ENCODE peak calls at places on chromosomes 5 and 9, in eight cellular contexts. S is gastrocnemius medialis, N is cardiac muscle cell, H is thoracic aorta, J is endodermal cell, F is uterus, R is upper lobe of right lung, A is psoas muscle. B is an unnamed sample.

GRCh38 chr9:38668791-38669466 is 48.5 kb upstream of the ANKRD18A start:
- DNase-seq in R (no peak), N (no peak), A (no peak), S (no peak), H (no peak), J (no peak), F (no peak), B (no peak)

GRCh38 chr9:133563286-133564213 is 29.0 kb downstream of the ADAMTSL2 start:
- DNase-seq in S (no peak), A (peak), R (peak), H (no peak), N (peak), F (peak), J (no peak), B (no peak)

GRCh38 chr9:16203735-16204573 is 651.1 kb downstream of the CCDC171 start:
- DNase-seq in J (no peak), R (no peak), N (no peak), H (no peak), S (no peak), F (no peak), A (no peak), B (no peak)

GRCh38 chr9:110056062-110056461 is 151.9 kb downstream of the C9orf152 start:
- DNase-seq in A (no peak), J (no peak), R (no peak), H (no peak), N (no peak), F (no peak), S (no peak), B (no peak)

GRCh38 chr9:19416143-19416542 is 7.3 kb downstream of the ACER2 start:
- DNase-seq in S (no peak), H (no peak), J (no peak), F (no peak), R (no peak), N (peak), A (no peak), B (no peak)

GRCh38 chr5:119515192-119515591 is 62.9 kb downstream of the HSD17B4 start:
- DNase-seq in N (peak), R (no peak), H (no peak), S (no peak), J (no peak), A (no peak), F (no peak), B (no peak)

GRCh38 chr5:157983906-157984551 is 125.1 kb upstream of the CLINT1 start:
- DNase-seq in F (no peak), J (no peak), H (no peak), R (no peak), A (no peak), S (no peak), N (no peak), B (peak)

GRCh38 chr9:100294341-100294740 is 58.4 kb downstream of the TEX10 start:
- DNase-seq in N (peak), F (no peak), S (no peak), A (no peak), R (no peak), J (no peak), H (no peak), B (no peak)

GRCh38 chr5:32612134-32612888 is 27.0 kb downstream of the SUB1 start:
- DNase-seq in S (no peak), A (no peak), F (no peak), J (no peak), R (no peak), N (peak), H (no peak), B (no peak)

GRCh38 chr5:40223884-40224402 is 455.8 kb upstream of the PTGER4 start:
- DNase-seq in H (no peak), A (no peak), J (no peak), R (no peak), N (no peak), S (no peak), F (no peak), B (no peak)

GRCh38 chr5:38755171-38755570 is 90.6 kb upstream of the OSMR start:
- DNase-seq in H (no peak), S (no peak), N (peak), A (no peak), J (no peak), R (no peak), F (no peak), B (no peak)

GRCh38 chr9:5531251-5531972 is 21.1 kb downstream of the PDCD1LG2 start:
- DNase-seq in A (no peak), H (no peak), S (no peak), N (no peak), F (no peak), R (no peak), J (no peak), B (no peak)

GRCh38 chr9:110197330-110198187 is 10.4 kb downstream of the C9orf152 start:
- DNase-seq in S (no peak), H (no peak), F (no peak), A (no peak), J (no peak), N (peak), R (no peak), B (no peak)

GRCh38 chr9:24817756-24818155 is 272.1 kb upstream of the IZUMO3 start:
- DNase-seq in S (no peak), A (no peak), R (no peak), H (no peak), F (no peak), N (no peak), J (no peak), B (no peak)

GRCh38 chr5:10145922-10146321 is 103.8 kb downstream of the ATPSCKMT start:
- DNase-seq in H (no peak), R (no peak), J (no peak), S (no peak), A (no peak), F (no peak), N (peak), B (no peak)

GRCh38 chr9:106864533-106865143 is 1.7 kb downstream of the ZNF462 start:
- DNase-seq in J (peak), A (no peak), S (no peak), N (peak), R (no peak), H (no peak), F (peak), B (no peak)

GRCh38 chr5:10902145-10902544 is 141.1 kb upstream of the DAP start:
- DNase-seq in N (no peak), F (no peak), S (no peak), A (no peak), J (no peak), H (no peak), R (no peak), B (no peak)

GRCh38 chr9:97563458-97564135 is 62.1 kb downstream of the TMOD1 start:
- DNase-seq in J (no peak), R (peak), S (no peak), A (no peak), F (no peak), H (no peak), N (no peak), B (no peak)

GRCh38 chr5:90017236-90017635 is 392.3 kb downstream of the CETN3 start:
- DNase-seq in A (no peak), N (no peak), H (no peak), S (no peak), R (no peak), J (no peak), F (no peak), B (no peak)

GRCh38 chr5:32241034-32241783 is 67.1 kb upstream of the GOLPH3 start:
- DNase-seq in N (no peak), A (no peak), H (no peak), R (no peak), J (no peak), S (no peak), F (no peak), B (peak)

GRCh38 chr5:78335976-78336375 is 24.4 kb upstream of the SCAMP1 start:
- DNase-seq in A (no peak), S (no peak), J (no peak), H (no peak), N (no peak), F (no peak), R (no peak), B (no peak)

GRCh38 chr5:110702300-110702699 is 24.2 kb downstream of the TMEM232 start:
- DNase-seq in F (no peak), H (no peak), J (no peak), A (no peak), R (no peak), N (no peak), S (no peak), B (no peak)

GRCh38 chr5:74516217-74516636 is 124.3 kb downstream of the ENC1 start:
- DNase-seq in R (no peak), F (no peak), A (no peak), J (peak), H (no peak), N (no peak), S (no peak), B (no peak)

GRCh38 chr9:109264865-109265532 is 55.9 kb downstream of the EPB41L4B start:
- DNase-seq in J (peak), R (no peak), H (no peak), N (no peak), S (no peak), F (no peak), A (no peak), B (no peak)

GRCh38 chr9:121852646-121853616 is 201.5 kb downstream of the DAB2IP start:
- DNase-seq in J (no peak), N (peak), F (peak), H (peak), A (peak), R (no peak), S (peak), B (peak)

GRCh38 chr5:102792705-102793104 is 37.6 kb downstream of the PAM start:
- DNase-seq in H (no peak), A (no peak), N (peak), F (no peak), S (no peak), R (no peak), J (no peak), B (no peak)
- TF ChIP-seq CTCF in H (no peak), A (peak), N (peak), F (no peak), S (no peak), R (peak), J (peak), B (no peak)

GRCh38 chr5:123178693-123179092 is 89.7 kb downstream of the PRDM6 start:
- DNase-seq in J (no peak), A (no peak), N (no peak), S (no peak), H (no peak), F (no peak), R (no peak), B (no peak)

GRCh38 chr5:123170816-123171345 is 81.8 kb downstream of the PRDM6 start:
- DNase-seq in R (no peak), H (no peak), J (no peak), S (no peak), F (no peak), N (no peak), A (no peak), B (no peak)

GRCh38 chr5:123176938-123177275 is 87.9 kb downstream of the PRDM6 start:
- DNase-seq in J (no peak), R (no peak), F (no peak), H (no peak), A (no peak), S (no peak), N (no peak), B (no peak)

GRCh38 chr5:123176224-123176937 is 87.3 kb downstream of the PRDM6 start:
- DNase-seq in F (no peak), S (no peak), N (peak), H (no peak), A (no peak), R (no peak), J (no peak), B (no peak)

DNA sequence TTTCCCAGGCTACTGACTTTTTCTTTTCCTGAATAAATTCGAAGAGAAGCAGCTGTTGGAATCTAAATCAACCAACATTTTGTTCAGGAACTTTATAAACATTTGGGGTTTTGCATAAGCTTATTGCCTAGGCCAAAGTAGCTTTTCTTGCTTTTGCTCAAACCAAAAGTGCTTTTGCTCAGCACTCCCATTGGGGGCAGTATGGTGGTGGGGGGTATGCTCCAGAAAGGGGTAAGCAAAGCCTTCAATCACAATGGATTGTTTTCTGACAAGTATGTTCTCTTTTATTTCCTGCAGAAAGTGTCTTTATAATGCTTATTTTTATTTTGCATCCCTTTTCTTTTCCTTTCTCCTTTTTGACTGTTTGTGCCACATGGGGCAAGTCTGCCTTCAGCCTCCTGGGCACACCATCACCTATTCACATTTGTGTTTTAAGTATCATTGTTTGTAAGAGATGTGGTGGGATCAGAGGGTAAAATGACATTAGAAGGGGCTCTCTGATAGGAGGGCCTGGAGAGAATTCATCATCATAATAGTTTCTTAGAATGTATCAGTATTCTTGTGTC is 86.0 kb downstream of the PRDM6 start:
- DNase-seq in N (no peak), H (no peak), J (no peak), A (no peak), R (no peak), F (no peak), S (no peak), B (no peak)
- H3K27ac ChIP-seq in N (no peak), H (peak), J (no peak), A (no peak), R (no peak), F (no peak), S (no peak), B (no peak)

DNA sequence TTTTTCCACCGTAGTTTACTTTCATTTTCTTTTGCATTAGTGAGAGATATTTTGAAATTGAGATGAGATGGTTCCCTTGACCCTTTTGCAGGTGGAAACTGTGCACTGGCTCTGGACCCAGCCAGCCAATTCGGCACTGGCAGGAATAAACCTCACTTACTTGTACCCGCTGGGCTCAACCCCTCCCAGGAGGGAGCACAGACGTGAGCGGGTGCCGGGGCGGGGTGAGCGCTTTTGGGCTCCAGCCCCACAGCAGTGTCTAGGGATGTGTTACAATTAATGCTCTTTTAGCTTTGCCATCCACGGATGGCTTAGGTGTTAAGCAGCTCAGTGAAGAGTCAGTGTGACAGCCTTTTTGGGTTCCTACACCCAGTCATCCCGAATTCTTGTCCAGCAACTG is 766.1 kb upstream of the CHD1 start:
- DNase-seq in H (no peak), N (no peak), J (no peak), F (no peak), S (no peak), R (no peak), A (peak), B (no peak)
- H3K4me3 ChIP-seq in H (no peak), N (no peak), J (no peak), F (no peak), S (no peak), R (no peak), A (no peak), B (no peak)

DNA sequence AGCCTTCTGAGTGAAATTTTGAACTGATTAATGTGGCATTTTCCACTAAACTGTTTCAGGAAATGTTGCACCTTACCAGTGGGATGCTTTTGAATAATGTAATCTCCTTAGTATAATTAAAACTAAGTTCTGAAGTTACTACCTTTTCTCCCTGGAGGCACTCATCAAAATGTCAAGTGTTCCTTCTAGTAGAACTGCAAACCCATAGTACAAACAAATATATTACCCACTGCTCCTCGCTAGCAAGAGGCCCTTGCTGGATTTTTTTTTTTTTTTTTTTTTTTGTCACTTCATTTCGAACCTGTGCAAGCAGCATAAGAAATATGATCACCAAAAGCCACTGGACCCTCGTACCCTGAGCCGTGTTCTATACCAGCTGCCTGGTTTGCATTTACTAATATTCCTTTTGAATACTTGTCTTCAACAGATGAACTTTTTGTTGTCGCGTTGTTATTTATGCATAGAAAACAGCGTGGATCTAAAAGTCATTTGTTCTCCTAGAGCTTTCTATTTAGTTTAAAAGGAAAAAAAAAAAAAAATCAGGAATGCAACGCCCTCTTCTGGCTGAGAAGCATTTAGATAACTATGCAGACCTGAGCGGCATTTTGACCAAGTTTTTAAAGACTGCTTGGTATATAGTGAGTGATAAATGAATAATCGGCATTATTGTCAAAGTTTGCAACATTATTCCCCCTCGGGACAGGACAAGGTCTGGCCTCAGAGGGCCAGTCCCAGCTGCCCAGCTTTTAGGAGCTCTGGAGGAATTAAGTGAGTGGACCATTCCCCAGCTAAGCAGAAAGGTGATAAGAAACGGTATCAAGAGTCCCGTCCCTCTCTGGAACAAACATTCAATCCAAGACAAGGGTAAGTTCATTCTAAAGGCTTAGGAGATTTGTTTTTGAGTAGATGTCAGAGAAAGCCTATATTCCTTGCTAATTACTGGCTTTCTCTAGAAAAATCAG is 162.5 kb upstream of the KIF2A start:
- DNase-seq in H (no peak), F (no peak), A (no peak), R (no peak), N (peak), J (peak), S (no peak), B (no peak)
- TF ChIP-seq CTCF in H (peak), F (peak), A (peak), R (peak), N (peak), J (peak), S (no peak), B (peak)

DNA sequence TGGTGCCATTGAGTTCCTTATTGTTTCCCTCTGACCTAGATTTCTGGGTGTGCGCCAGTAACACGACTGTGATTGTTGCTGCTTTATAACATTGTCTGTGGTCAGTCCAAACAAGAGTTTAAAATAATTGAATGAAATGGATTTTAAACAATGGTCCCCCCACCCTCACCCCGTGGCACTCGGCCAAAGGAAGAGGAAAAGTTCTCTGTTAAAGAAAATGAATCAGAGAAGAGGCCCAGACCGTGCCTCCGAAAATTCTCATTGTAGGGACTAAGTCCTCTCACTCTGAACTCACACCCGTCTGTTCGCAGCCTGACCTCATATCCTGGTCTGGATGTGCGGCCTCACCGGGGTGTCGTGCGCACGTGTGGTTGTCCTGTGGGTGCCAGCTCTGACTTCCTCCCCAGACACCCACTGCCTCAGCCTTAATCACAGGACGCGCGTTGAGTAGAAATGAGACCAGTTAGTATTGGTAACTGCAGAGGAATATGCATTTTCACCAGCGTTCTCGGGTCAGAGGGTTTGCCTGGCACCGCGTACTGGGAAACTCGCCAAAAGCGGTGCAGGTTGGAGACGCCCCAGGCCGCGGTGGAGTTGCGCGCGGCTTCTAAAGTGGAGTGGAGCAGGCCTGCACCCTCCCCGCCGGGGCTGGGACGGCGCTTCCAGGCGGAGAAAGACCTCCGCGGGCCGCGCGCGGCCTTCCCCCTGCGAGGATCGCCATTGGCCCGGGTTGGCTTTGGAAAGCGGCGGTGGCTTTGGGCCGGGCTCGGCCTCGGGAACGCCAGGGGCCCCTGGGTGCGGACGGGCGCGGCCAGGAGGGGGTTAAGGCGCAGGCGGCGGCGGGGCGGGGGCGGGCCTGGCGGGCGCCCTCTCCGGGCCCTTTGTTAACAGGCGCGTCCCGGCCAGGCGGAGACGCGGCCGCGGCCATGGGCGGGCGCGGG is at the start of gene ABL1:
- DNase-seq in A (peak), J (peak), N (peak), S (peak), H (peak), F (peak), R (peak), B (peak)
- H3K27ac ChIP-seq in A (peak), J (peak), N (peak), S (peak), H (peak), F (peak), R (peak), B (peak)

GRCh38 chr5:179343021-179343781 is 2.1 kb downstream of the ADAMTS2 start:
- DNase-seq in S (no peak), N (no peak), J (no peak), H (no peak), R (no peak), A (no peak), F (no peak), B (no peak)
- H3K4me3 ChIP-seq in S (peak), N (peak), J (peak), H (peak), R (peak), A (peak), F (peak), B (peak)

DNA sequence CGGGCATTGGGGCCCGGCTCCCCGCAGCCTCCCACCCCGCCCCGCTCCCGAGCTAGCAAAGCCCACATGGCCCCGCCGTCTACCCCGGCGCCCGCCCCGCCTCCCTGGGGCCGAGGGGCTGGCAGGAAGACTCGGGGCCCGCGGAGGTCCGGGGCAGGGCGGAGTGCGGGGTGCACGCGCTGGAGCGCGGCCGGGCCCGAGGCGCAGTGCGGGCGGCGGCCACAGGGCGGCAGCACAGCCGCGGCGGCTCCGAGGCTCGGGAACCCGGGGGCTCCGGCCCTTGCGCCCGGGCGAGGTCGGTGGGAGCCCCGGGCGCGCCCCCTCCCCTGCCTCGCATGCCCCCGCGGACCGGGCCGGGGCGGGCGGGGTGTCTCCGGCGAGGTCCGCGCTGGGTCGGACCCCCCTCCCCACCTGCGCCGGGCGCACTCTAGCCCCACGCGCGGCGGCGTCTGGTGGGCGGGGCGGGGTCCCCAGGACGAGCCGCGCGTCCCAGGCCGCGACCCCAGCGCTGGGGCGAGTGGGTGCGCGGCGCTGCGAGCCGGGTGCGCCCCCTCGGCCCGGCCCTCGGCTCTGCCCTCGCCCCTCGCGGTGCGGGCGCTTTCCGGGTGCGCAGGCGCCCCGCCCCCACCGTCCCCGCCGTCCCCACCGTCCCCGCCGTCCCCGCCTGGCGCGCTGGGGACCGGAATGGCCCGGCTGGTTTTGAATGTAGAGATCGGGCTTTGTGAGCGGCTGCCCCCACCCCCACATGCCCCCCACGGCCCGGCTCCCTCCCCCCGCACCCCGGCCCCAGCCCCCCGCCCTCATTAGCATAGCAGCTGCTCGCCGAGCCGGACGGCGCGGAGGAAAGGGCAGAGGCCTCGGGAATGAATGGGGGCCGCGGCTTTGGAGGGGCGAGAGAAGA is 6.5 kb downstream of the NRARP start:
- DNase-seq in F (no peak), R (peak), N (peak), S (no peak), J (peak), H (no peak), A (no peak), B (no peak)
- TF ChIP-seq CTCF in F (no peak), R (peak), N (peak), S (peak), J (peak), H (no peak), A (peak), B (no peak)